ENCODE peak calls at places on chromosomes 2 and 18, in six cellular contexts. H is mucosa of descending colon, G is OCI-LY7, Q is colonic mucosa, N is adrenal gland, P is PC-3. L is an unnamed sample. For H3K9me3, the result is how much of the 10 kb centered on the place peaks cover.

GRCh38 chr2:235766206-235766794 is 272.5 kb downstream of the AGAP1 start:
- DNase-seq in G (peak), H (no peak), P (peak), N (peak), Q (peak), L (peak)

GRCh38 chr18:48550101-48550729 is 11.4 kb downstream of the CTIF start:
- DNase-seq in P (no peak), H (no peak), G (no peak), Q (no peak), N (no peak), L (no peak)

GRCh38 chr2:27370816-27371620 is 602 bp downstream of the SNX17 start:
- DNase-seq in H (no peak), P (peak), N (peak), G (peak), Q (peak), L (peak)

GRCh38 chr18:73264562-73264921 is 396.8 kb upstream of the NETO1 start:
- DNase-seq in P (no peak), Q (no peak), N (no peak), H (no peak), G (no peak), L (no peak)

GRCh38 chr2:74374509-74375205 is 5.5 kb downstream of the DCTN1 start:
- DNase-seq in P (no peak), G (no peak), Q (peak), N (peak), H (no peak), L (peak)

GRCh38 chr18:9055185-9055584 is 47.3 kb upstream of the NDUFV2 start:
- DNase-seq in N (no peak), H (no peak), Q (no peak), P (peak), G (no peak), L (no peak)

GRCh38 chr18:7592305-7593071 is 25.4 kb downstream of the PTPRM start:
- DNase-seq in H (no peak), P (no peak), G (no peak), N (no peak), Q (no peak), L (no peak)

GRCh38 chr2:112821142-112821541 is 15.4 kb downstream of the IL1B start:
- DNase-seq in P (no peak), H (no peak), Q (no peak), N (no peak), G (no peak), L (no peak)

GRCh38 chr2:217510790-217511291 is 492.0 kb downstream of the TNS1 start:
- DNase-seq in G (peak), N (peak), P (peak), H (no peak), Q (peak), L (peak)

GRCh38 chr2:10831387-10831985 is 18.9 kb upstream of the PDIA6 start:
- DNase-seq in H (no peak), Q (no peak), P (no peak), N (no peak), G (no peak), L (no peak)

GRCh38 chr2:10236571-10237391 is 65.9 kb upstream of the HPCAL1 start:
- DNase-seq in H (no peak), G (no peak), P (no peak), Q (no peak), N (no peak), L (no peak)

GRCh38 chr2:6975988-6976387 is 58.8 kb downstream of the RNF144A start:
- DNase-seq in H (no peak), G (no peak), N (no peak), P (peak), Q (no peak), L (no peak)

GRCh38 chr2:47193607-47194006 is 38.5 kb upstream of the STPG4 start:
- DNase-seq in G (no peak), N (no peak), P (no peak), H (no peak), Q (no peak), L (no peak)

GRCh38 chr2:16656784-16657391 is 8.7 kb downstream of the CYRIA start:
- DNase-seq in P (no peak), G (peak), Q (no peak), H (no peak), N (peak), L (peak)

GRCh38 chr2:88959480-88960204 is 268.2 kb downstream of the RPIA start:
- DNase-seq in N (no peak), P (peak), G (no peak), Q (no peak), H (no peak), L (no peak)

GRCh38 chr2:27264253-27264752 is 1.5 kb upstream of the SLC30A3 start:
- DNase-seq in G (peak), Q (no peak), N (no peak), P (no peak), H (no peak), L (no peak)

GRCh38 chr18:8937695-8938094 is 164.8 kb upstream of the NDUFV2 start:
- DNase-seq in Q (no peak), P (peak), G (no peak), N (no peak), H (no peak), L (no peak)

GRCh38 chr2:184599054-184599874 is 935 bp downstream of the ZNF804A start:
- DNase-seq in P (no peak), Q (no peak), N (peak), G (peak), H (no peak), L (no peak)

GRCh38 chr18:77765468-77765867 is 515.8 kb downstream of the GALR1 start:
- DNase-seq in G (no peak), Q (no peak), N (peak), H (no peak), P (peak), L (no peak)

GRCh38 chr2:169182573-169182972 is 113.2 kb downstream of the DHRS9 start:
- DNase-seq in P (no peak), G (no peak), H (no peak), N (no peak), Q (no peak), L (no peak)

GRCh38 chr2:3656762-3657691 is 973 bp upstream of the ALLC start:
- DNase-seq in G (no peak), N (peak), P (no peak), Q (no peak), H (no peak), L (no peak)

GRCh38 chr2:37866535-37866934 is 58.6 kb upstream of the RMDN2 start:
- DNase-seq in N (peak), Q (no peak), H (no peak), P (no peak), G (no peak), L (no peak)
- TF ChIP-seq CTCF in N (no peak), Q (no peak), H (no peak), P (no peak), G (no peak), L (no peak)

GRCh38 chr2:13193900-13194299 is 477.2 kb downstream of the TRIB2 start:
- DNase-seq in P (peak), H (no peak), G (peak), N (no peak), Q (no peak), L (no peak)
- H3K4me3 ChIP-seq in P (no peak), H (no peak), G (no peak), N (no peak), Q (no peak), L (no peak)

GRCh38 chr2:63301481-63301880 is 250.9 kb downstream of the OTX1 start:
- DNase-seq in N (no peak), Q (no peak), G (peak), H (no peak), P (no peak), L (no peak)

GRCh38 chr2:63300835-63301234 is 250.2 kb downstream of the OTX1 start:
- DNase-seq in P (peak), Q (no peak), G (peak), N (no peak), H (no peak), L (no peak)
- H3K9me3 ChIP-seq in P (under half), Q (under half), G (under half), N (under half), H (half or more), L (under half)

GRCh38 chr2:227004482-227004881 is 159.5 kb downstream of the COL4A4 start:
- DNase-seq in G (no peak), N (no peak), Q (no peak), P (no peak), H (no peak), L (no peak)

GRCh38 chr2:226995625-226996041 is 159.8 kb downstream of the RHBDD1 start:
- DNase-seq in N (peak), G (no peak), P (peak), H (no peak), Q (no peak), L (no peak)

GRCh38 chr2:226999676-227000075 is 163.8 kb downstream of the RHBDD1 start:
- DNase-seq in G (no peak), Q (no peak), H (no peak), N (no peak), P (no peak), L (no peak)

GRCh38 chr2:226994775-226995174 is 158.9 kb downstream of the RHBDD1 start:
- DNase-seq in G (peak), H (no peak), N (no peak), P (no peak), Q (no peak), L (no peak)

DNA sequence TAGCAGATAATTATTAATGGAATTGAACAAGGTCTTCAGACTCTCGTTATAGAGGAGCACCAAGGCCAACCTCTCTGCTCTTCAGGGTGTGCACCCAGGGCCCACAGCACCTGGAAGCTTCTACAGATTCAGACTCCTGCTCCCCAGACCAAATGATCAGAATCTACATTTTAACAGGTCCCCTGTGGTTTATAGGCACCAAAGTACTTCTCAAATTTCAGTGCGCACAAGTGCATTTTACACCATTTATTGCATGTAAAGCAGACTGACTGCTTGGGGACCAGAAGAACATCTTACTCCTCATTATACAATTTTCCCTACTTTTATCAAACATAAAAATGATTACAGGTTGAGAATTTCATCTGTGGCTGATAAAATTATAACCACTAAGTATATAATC is 163.9 kb downstream of the COL4A4 start:
- DNase-seq in Q (no peak), N (no peak), P (no peak), G (no peak), H (no peak), L (no peak)
- TF ChIP-seq CTCF in Q (no peak), N (no peak), P (no peak), G (no peak), H (no peak), L (no peak)

GRCh38 chr2:37654932-37655331 is 16.5 kb downstream of the CDC42EP3 start:
- DNase-seq in Q (no peak), G (peak), H (no peak), N (no peak), P (no peak), L (no peak)

GRCh38 chr2:37653805-37654378 is 17.6 kb downstream of the CDC42EP3 start:
- DNase-seq in H (peak), Q (no peak), G (peak), P (no peak), N (peak), L (peak)

GRCh38 chr2:37653093-37653492 is 18.3 kb downstream of the CDC42EP3 start:
- DNase-seq in Q (no peak), H (no peak), P (no peak), N (no peak), G (peak), L (peak)

GRCh38 chr2:37655442-37655841 is 16.0 kb downstream of the CDC42EP3 start:
- DNase-seq in H (no peak), N (no peak), Q (no peak), P (no peak), G (no peak), L (no peak)

GRCh38 chr2:37654419-37654818 is 17.0 kb downstream of the CDC42EP3 start:
- DNase-seq in N (no peak), G (no peak), Q (no peak), H (no peak), P (no peak), L (peak)
- H3K4me3 ChIP-seq in N (no peak), G (peak), Q (no peak), H (no peak), P (no peak), L (peak)

GRCh38 chr2:234204480-234204879 is 154.0 kb downstream of the SPP2 start:
- DNase-seq in G (no peak), H (no peak), P (peak), Q (no peak), N (no peak), L (no peak)

GRCh38 chr2:234203135-234203984 is 152.9 kb downstream of the SPP2 start:
- DNase-seq in Q (no peak), G (no peak), P (peak), H (no peak), N (peak), L (no peak)

GRCh38 chr2:234198976-234199375 is 148.5 kb downstream of the SPP2 start:
- DNase-seq in P (no peak), H (no peak), G (no peak), N (no peak), Q (no peak), L (no peak)

GRCh38 chr2:234206738-234207137 is 156.2 kb downstream of the SPP2 start:
- DNase-seq in N (no peak), G (no peak), H (no peak), P (no peak), Q (no peak), L (no peak)

DNA sequence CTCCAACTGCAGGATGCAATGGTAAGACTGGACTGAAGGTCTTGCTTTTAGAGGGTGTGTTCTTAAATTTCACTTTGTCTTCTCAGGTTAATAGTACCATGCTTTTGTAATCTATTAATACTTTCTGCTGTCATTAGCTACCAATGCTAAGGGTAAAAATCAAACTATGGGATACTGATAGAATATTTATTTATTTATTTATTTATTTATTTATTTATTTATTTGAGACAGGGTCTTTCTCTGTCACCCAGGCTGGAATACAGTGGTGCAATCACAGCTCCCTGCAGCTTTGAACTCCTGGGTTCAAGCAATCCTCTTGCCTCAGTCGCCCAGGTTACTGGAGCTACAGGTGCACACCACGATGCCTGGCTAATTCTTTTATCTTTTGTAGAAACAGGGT is 152.1 kb downstream of the SPP2 start:
- DNase-seq in P (no peak), Q (no peak), N (no peak), H (no peak), G (no peak), L (no peak)
- H3K9me3 ChIP-seq in P (under half), Q (under half), N (under half), H (under half), G (under half), L (under half)